ENCODE peak calls at places on chromosomes 12 and 14, in eight cellular contexts. V is HCT116, G is H1, C is breast epithelium, F is HepG2, I is K562, B is transverse colon, Y is stomach. X is an unnamed sample.
A peak's percentile ranks its signal among the peaks of the same experiment; 100 is the strongest.

GRCh38 chr14:99249389-99249788 is 22.6 kb downstream of the BCL11B start:
- DNase-seq in V (no peak), G (no peak), C (no peak), F (no peak), I (no peak), B (no peak), Y (no peak), X (no peak)

GRCh38 chr12:109385339-109386078 is 37.8 kb downstream of the MYO1H start:
- DNase-seq in V (peak; percentile 51), G (no peak), C (no peak), F (peak; percentile 32), I (peak; percentile 14), B (no peak), Y (no peak), X (peak; percentile 22)

GRCh38 chr14:34872822-34873590 is 2.2 kb downstream of the BAZ1A start:
- DNase-seq in V (no peak), G (no peak), C (no peak), F (peak; percentile 90), I (no peak), B (peak; percentile 16), Y (no peak), X (peak; percentile 8)

GRCh38 chr14:104680806-104681688 is 8.4 kb upstream of the INF2 start:
- DNase-seq in V (no peak), G (no peak), C (peak; percentile 79), F (peak; percentile 73), I (no peak), B (peak; percentile 77), Y (peak; percentile 87), X (no peak)

GRCh38 chr14:85415015-85415712 is 114.8 kb upstream of the FLRT2 start:
- DNase-seq in V (no peak), G (peak; percentile 17), C (no peak), F (peak; percentile 64), I (no peak), B (no peak), Y (no peak), X (no peak)

GRCh38 chr14:74508292-74508731 is 14.7 kb downstream of the ISCA2 start:
- DNase-seq in V (no peak), G (no peak), C (no peak), F (peak; percentile 54), I (no peak), B (no peak), Y (no peak), X (no peak)

GRCh38 chr12:60101715-60102114 is 505.9 kb downstream of the SLC16A7 start:
- DNase-seq in V (no peak), G (no peak), C (no peak), F (no peak), I (no peak), B (no peak), Y (no peak), X (no peak)

GRCh38 chr12:16350682-16351081 is 3.2 kb downstream of the MGST1 start:
- DNase-seq in V (peak; percentile 75), G (no peak), C (peak; percentile 74), F (peak; percentile 28), I (no peak), B (no peak), Y (no peak), X (no peak)

GRCh38 chr14:65832431-65833253 is 420.1 kb downstream of the FUT8 start:
- DNase-seq in V (no peak), G (no peak), C (no peak), F (peak; percentile 5), I (no peak), B (no peak), Y (no peak), X (no peak)

GRCh38 chr12:6494351-6494743 is 445 bp downstream of the NCAPD2 start:
- DNase-seq in V (no peak), G (no peak), C (no peak), F (no peak), I (no peak), B (no peak), Y (no peak), X (no peak)

GRCh38 chr12:62933871-62934798 is 815 bp downstream of the PPM1H start:
- DNase-seq in V (no peak), G (no peak), C (peak; percentile 56), F (no peak), I (peak; percentile 51), B (peak; percentile 35), Y (peak; percentile 52), X (peak; percentile 39)

GRCh38 chr12:179131-179884 is 34.6 kb downstream of the SLC6A12 start:
- DNase-seq in V (no peak), G (no peak), C (no peak), F (no peak), I (no peak), B (no peak), Y (no peak), X (no peak)

GRCh38 chr12:71967176-71967575 is 28.5 kb downstream of the TPH2 start:
- DNase-seq in V (no peak), G (no peak), C (no peak), F (no peak), I (no peak), B (no peak), Y (no peak), X (no peak)

GRCh38 chr14:39491134-39491541 is 58.9 kb upstream of the FBXO33 start:
- DNase-seq in V (peak; percentile 22), G (no peak), C (no peak), F (peak; percentile 59), I (peak; percentile 8), B (no peak), Y (no peak), X (no peak)

GRCh38 chr12:6508087-6508486 is 14.2 kb downstream of the NCAPD2 start:
- DNase-seq in V (no peak), G (no peak), C (no peak), F (no peak), I (no peak), B (no peak), Y (no peak), X (no peak)

GRCh38 chr14:65035049-65035448 is 48.4 kb downstream of the FNTB start:
- DNase-seq in V (no peak), G (no peak), C (no peak), F (no peak), I (no peak), B (no peak), Y (peak; percentile 72), X (no peak)

GRCh38 chr14:105399441-105399775 is 1.1 kb downstream of the TEX22 start:
- DNase-seq in V (no peak), G (no peak), C (no peak), F (no peak), I (no peak), B (no peak), Y (no peak), X (no peak)

GRCh38 chr14:91284146-91284790 is 39.8 kb upstream of the GPR68 start:
- DNase-seq in V (no peak), G (no peak), C (no peak), F (no peak), I (no peak), B (no peak), Y (no peak), X (no peak)

GRCh38 chr14:81509838-81510452 is 23.7 kb downstream of the SEL1L start:
- DNase-seq in V (no peak), G (no peak), C (no peak), F (no peak), I (no peak), B (no peak), Y (no peak), X (no peak)

GRCh38 chr12:122421263-122421814 is 1.1 kb downstream of the CLIP1 start:
- DNase-seq in V (no peak), G (no peak), C (no peak), F (peak; percentile 82), I (peak; percentile 35), B (peak; percentile 52), Y (peak; percentile 35), X (no peak)

GRCh38 chr12:1811281-1811947 is 9.0 kb upstream of the LRTM2 start:
- DNase-seq in V (no peak), G (no peak), C (no peak), F (peak; percentile 75), I (no peak), B (no peak), Y (no peak), X (no peak)

GRCh38 chr14:99982449-99983250 is 82.6 kb upstream of the EVL start:
- DNase-seq in V (peak; percentile 34), G (peak; percentile 46), C (no peak), F (peak; percentile 39), I (peak; percentile 61), B (peak; percentile 53), Y (peak; percentile 48), X (peak; percentile 35)

GRCh38 chr12:113197518-113198077 is 12.1 kb downstream of the RITA1 start:
- DNase-seq in V (no peak), G (no peak), C (no peak), F (no peak), I (no peak), B (no peak), Y (no peak), X (no peak)

GRCh38 chr12:111434680-111435338 is 29.1 kb downstream of the SH2B3 start:
- DNase-seq in V (no peak), G (no peak), C (no peak), F (no peak), I (no peak), B (peak; percentile 74), Y (no peak), X (no peak)

GRCh38 chr12:77925536-77926108 is 94.9 kb downstream of the NAV3 start:
- DNase-seq in V (peak; percentile 95), G (peak; percentile 68), C (peak; percentile 59), F (peak; percentile 78), I (peak; percentile 33), B (peak; percentile 54), Y (peak; percentile 72), X (peak; percentile 22)

GRCh38 chr14:24098927-24099813 is 5.1 kb downstream of the PCK2 start:
- DNase-seq in V (no peak), G (no peak), C (no peak), F (no peak), I (no peak), B (no peak), Y (peak; percentile 69), X (no peak)

GRCh38 chr12:31804185-31804504 is 75.3 kb upstream of the AMN1 start:
- DNase-seq in V (no peak), G (no peak), C (no peak), F (no peak), I (no peak), B (no peak), Y (no peak), X (no peak)

GRCh38 chr14:53306267-53306721 is 153.2 kb upstream of the DDHD1 start:
- DNase-seq in V (peak; percentile 28), G (peak; percentile 7), C (no peak), F (peak; percentile 19), I (peak; percentile 32), B (peak; percentile 22), Y (peak; percentile 34), X (no peak)
- TF ChIP-seq POLR2AphosphoS5 in V (no peak), G (no peak), C (no peak), F (no peak), I (no peak), B (no peak), Y (peak; percentile 30), X (no peak)

GRCh38 chr12:54324617-54325441 is at the start of gene COPZ1:
- DNase-seq in V (peak; percentile 99), G (peak; percentile 97), C (peak; percentile 93), F (peak; percentile 100), I (peak; percentile 89), B (peak; percentile 96), Y (peak; percentile 95), X (peak; percentile 81)
- TF ChIP-seq POLR2A in V (peak; percentile 63), G (peak; percentile 54), C (peak; percentile 80), F (peak; percentile 96), I (peak; percentile 97), B (peak; percentile 82), Y (peak; percentile 50), X (peak; percentile 86)

GRCh38 chr14:68137704-68138619 is 318.4 kb downstream of the RAD51B start:
- DNase-seq in V (peak; percentile 84), G (peak; percentile 79), C (no peak), F (peak; percentile 77), I (no peak), B (peak; percentile 36), Y (peak; percentile 32), X (no peak)
- TF ChIP-seq POLR2AphosphoS5 in V (no peak), G (no peak), C (no peak), F (no peak), I (no peak), B (no peak), Y (no peak), X (no peak)

GRCh38 chr12:57845478-57846284 is 848 bp downstream of the CTDSP2 start:
- DNase-seq in V (no peak), G (no peak), C (peak; percentile 91), F (peak; percentile 90), I (peak; percentile 78), B (peak; percentile 77), Y (peak; percentile 82), X (peak; percentile 59)
- TF ChIP-seq POLR2A in V (no peak), G (no peak), C (peak; percentile 10), F (peak; percentile 67), I (no peak), B (peak; percentile 58), Y (peak; percentile 37), X (peak; percentile 31)

X was measured in GM12891.